ENCODE peak calls at places on chromosomes 16 and 17, in six cellular contexts. K is A549, C is mucosa of descending colon, T is cardiac muscle cell, O is hepatocyte, A is fibroblast of lung. P is an unnamed sample. For H3K4me1, the result is how much of the 10 kb centered on the place peaks cover.

GRCh38 chr16:49562228-49562627 is 188.6 kb downstream of the C16orf78 start:
- DNase-seq in K (no peak), C (no peak), T (no peak), O (no peak), A (no peak), P (no peak)

GRCh38 chr17:48127371-48128051 is 19.9 kb downstream of the SNX11 start:
- DNase-seq in K (peak), C (no peak), T (no peak), O (no peak), A (no peak), P (no peak)

GRCh38 chr16:47851026-47851610 is 304.7 kb downstream of the ABCC12 start:
- DNase-seq in K (no peak), C (no peak), T (no peak), O (no peak), A (no peak), P (no peak)

GRCh38 chr16:47142469-47143328 is 1.0 kb downstream of the NETO2 start:
- DNase-seq in K (peak), C (no peak), T (peak), O (peak), A (peak), P (peak)

GRCh38 chr16:12096828-12097522 is 120.4 kb downstream of the SNX29 start:
- DNase-seq in K (no peak), C (no peak), T (no peak), O (no peak), A (no peak), P (no peak)

GRCh38 chr17:75679706-75680201 is 12.6 kb downstream of the SAP30BP start:
- DNase-seq in K (peak), C (peak), T (no peak), O (peak), A (no peak), P (peak)

GRCh38 chr16:78988361-78988992 is 612.1 kb downstream of the MAF start:
- DNase-seq in K (no peak), C (no peak), T (no peak), O (no peak), A (no peak), P (no peak)

GRCh38 chr16:58329147-58329546 is 34.3 kb upstream of the PRSS54 start:
- DNase-seq in K (no peak), C (no peak), T (no peak), O (no peak), A (peak), P (no peak)

GRCh38 chr17:31492880-31493655 is 101.6 kb downstream of the RAB11FIP4 start:
- DNase-seq in K (no peak), C (peak), T (no peak), O (no peak), A (no peak), P (peak)

GRCh38 chr16:89037261-89038152 is 56.1 kb upstream of the ACSF3 start:
- DNase-seq in K (peak), C (peak), T (peak), O (peak), A (peak), P (no peak)

GRCh38 chr16:24734382-24734781 is 4.9 kb downstream of the TNRC6A start:
- DNase-seq in K (no peak), C (no peak), T (no peak), O (no peak), A (peak), P (no peak)
- H3K4me1 ChIP-seq in K (under half), C (under half), T (under half), O (under half), A (under half), P (under half)

GRCh38 chr16:57297856-57298255 is 13.4 kb upstream of the PLLP start:
- DNase-seq in K (no peak), C (no peak), T (no peak), O (no peak), A (no peak), P (no peak)

GRCh38 chr16:57300387-57301125 is 16.1 kb upstream of the PLLP start:
- DNase-seq in K (peak), C (peak), T (peak), O (peak), A (peak), P (peak)

GRCh38 chr16:57299009-57299718 is 14.7 kb upstream of the PLLP start:
- DNase-seq in K (peak), C (no peak), T (no peak), O (peak), A (no peak), P (peak)

GRCh38 chr16:57301126-57301817 is 16.8 kb upstream of the PLLP start:
- DNase-seq in K (no peak), C (peak), T (no peak), O (no peak), A (no peak), P (peak)

GRCh38 chr16:57299719-57300386 is 15.4 kb upstream of the PLLP start:
- DNase-seq in K (peak), C (peak), T (peak), O (peak), A (peak), P (peak)
- TF ChIP-seq CTCF in K (no peak), C (no peak), T (no peak), O (peak), A (no peak), P (no peak)

DNA sequence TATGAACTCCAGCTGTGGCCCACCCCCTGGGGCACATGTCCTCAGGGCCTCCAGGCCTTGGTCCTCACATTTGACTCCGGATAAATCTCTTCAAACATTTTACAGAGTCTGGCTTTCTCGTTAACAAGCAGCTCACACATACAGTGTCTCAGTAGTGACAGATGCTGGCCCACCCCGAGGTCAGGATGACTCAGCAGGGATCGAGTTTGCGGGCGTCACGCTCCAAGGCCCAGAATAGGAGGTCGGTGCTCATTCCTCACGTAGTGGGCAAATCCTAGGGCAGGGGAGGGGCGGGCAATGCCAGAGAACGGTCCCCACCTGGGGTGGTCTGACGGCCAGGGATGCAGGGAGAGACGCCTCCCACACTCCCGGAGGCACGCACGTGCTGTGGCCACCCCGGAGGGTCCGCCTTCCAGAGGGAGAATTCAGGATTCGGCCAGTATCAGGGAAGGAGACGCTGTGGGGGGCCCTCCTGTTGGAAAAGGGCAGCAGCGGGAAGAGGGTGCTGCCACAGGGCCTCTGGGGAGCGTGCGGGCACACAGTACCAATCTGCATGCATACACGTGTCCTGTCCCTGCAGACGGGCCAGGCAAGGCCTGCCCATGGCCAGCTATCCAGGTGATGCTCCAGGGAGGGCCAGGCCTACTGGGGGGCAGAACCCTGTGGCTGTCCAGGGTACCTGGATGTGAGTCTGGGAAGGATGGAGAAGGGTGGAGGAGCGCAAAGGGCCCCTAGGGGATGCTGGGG is 8.6 kb downstream of the SLC7A5 start:
- DNase-seq in K (peak), C (no peak), T (no peak), O (no peak), A (peak), P (no peak)
- H3K4me1 ChIP-seq in K (half or more), C (under half), T (under half), O (under half), A (under half), P (under half)

DNA sequence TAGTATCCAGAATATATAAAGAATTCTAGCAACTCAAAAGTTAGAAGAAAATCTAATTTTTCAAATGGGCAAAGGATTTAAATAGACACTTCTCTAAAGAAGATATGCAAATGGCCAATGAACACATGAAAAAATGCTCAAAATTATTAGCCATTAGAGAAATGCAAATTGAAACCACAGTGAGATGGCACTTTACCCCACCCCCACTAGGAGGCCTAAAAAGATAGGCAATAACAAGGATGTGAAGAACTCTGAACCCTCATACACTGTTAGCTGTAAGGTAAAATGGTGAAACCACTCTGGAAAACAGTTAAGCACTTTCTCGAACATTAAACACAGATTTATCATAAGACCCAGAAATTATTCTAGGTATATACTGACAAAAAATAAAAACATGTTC is 71.4 kb upstream of the IRX6 start:
- DNase-seq in K (no peak), C (no peak), T (no peak), O (no peak), A (no peak), P (no peak)
- TF ChIP-seq CTCF in K (no peak), C (no peak), T (no peak), O (no peak), A (no peak), P (no peak)

GRCh38 chr17:42677921-42678781 is 1.4 kb upstream of the PLEKHH3 start:
- DNase-seq in K (peak), C (peak), T (peak), O (peak), A (peak), P (peak)

GRCh38 chr17:42675984-42676423 is 790 bp downstream of the PLEKHH3 start:
- DNase-seq in K (peak), C (peak), T (peak), O (peak), A (peak), P (peak)

GRCh38 chr17:42675348-42675983 is 1.3 kb downstream of the PLEKHH3 start:
- DNase-seq in K (no peak), C (peak), T (peak), O (peak), A (no peak), P (no peak)

GRCh38 chr17:42677012-42677857 is 441 bp upstream of the PLEKHH3 start:
- DNase-seq in K (peak), C (peak), T (peak), O (peak), A (peak), P (peak)

DNA sequence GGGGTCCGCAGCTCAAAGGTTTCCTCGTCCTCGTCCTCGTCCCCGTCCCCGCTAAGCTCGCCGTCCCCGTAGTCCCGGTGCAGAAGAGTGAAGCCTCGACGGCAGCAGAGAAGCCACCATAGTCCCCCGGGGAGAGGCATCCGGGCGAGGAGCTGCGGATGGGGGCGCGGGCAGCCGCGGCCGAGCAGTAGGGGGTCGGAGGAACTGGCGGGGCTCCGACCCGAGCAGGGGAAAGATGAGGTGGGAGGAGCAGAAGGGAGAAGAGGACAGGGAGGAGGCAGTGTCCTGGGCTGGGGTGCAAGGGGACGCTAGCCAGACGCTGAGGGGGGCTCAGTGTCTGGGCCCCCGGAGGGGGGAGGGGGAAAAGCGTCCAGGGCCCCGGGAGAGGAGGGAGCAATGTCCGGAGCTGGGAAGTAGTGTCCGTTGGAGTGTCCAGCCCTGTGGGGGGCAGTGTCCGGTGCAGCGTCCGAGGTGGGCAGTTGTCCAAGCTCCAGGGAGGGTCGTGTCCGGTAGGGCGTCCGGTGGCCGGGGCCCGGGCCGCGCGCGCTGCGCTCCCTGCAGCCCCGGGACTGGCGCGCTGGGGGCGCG is at the start of gene PLEKHH3:
- DNase-seq in K (no peak), C (peak), T (no peak), O (no peak), A (no peak), P (no peak)
- H3K4me1 ChIP-seq in K (half or more), C (half or more), T (under half), O (under half), A (under half), P (under half)

GRCh38 chr16:662597-662996 is 5.3 kb upstream of the RHOT2 start:
- DNase-seq in K (no peak), C (no peak), T (no peak), O (no peak), A (no peak), P (no peak)

GRCh38 chr16:660132-660458 is 7.8 kb upstream of the RHOT2 start:
- DNase-seq in K (no peak), C (no peak), T (no peak), O (no peak), A (no peak), P (no peak)

GRCh38 chr16:662095-662494 is 5.8 kb upstream of the RHOT2 start:
- DNase-seq in K (no peak), C (peak), T (no peak), O (no peak), A (no peak), P (no peak)

GRCh38 chr16:660459-661183 is 7.3 kb upstream of the RHOT2 start:
- DNase-seq in K (peak), C (peak), T (peak), O (peak), A (peak), P (peak)

GRCh38 chr16:661184-661821 is 6.6 kb upstream of the RHOT2 start:
- DNase-seq in K (no peak), C (no peak), T (no peak), O (no peak), A (no peak), P (no peak)
- TF ChIP-seq CTCF in K (no peak), C (no peak), T (no peak), O (no peak), A (no peak), P (no peak)

GRCh38 chr17:13417551-13417950 is 184.2 kb downstream of the HS3ST3A1 start:
- DNase-seq in K (no peak), C (no peak), T (no peak), O (no peak), A (no peak), P (no peak)
- H3K4me1 ChIP-seq in K (under half), C (under half), T (under half), O (under half), A (under half), P (under half)

DNA sequence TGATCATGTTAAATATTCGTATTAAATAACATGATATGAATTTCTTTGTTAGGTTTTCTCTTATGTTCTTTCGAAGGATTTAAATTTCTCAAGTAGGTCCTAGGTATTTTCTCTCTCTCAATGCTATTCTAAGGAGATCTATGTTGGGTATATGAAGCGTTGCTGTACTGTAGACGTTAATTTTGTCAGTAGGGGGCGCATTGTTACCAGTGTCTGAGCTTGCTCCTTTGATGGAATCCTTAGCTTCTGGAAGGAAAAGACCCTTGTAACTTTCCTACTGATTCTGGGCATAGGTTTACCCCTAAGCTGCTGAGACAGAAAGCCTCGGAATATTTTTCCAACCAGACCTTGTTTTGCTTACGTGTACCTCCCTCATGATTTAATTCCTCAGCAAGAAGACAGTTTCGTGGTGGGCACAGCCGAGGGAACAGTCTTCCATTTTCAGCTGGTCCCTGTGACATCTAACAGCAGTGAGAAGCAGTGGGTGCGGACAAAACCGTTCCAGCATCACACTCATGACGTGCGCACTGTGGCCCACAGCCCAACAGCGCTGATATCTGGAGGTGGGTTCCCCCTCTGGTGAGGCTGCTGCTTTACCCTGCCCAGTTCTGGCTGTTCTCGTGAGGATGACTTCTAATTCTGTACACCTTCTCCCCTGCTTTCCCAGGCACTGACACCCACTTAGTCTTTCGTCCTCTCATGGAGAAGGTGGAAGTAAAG is 17.9 kb downstream of the UTP4 start:
- DNase-seq in K (peak), C (no peak), T (peak), O (peak), A (peak), P (peak)
- TF ChIP-seq CTCF in K (peak), C (peak), T (peak), O (peak), A (peak), P (peak)

DNA sequence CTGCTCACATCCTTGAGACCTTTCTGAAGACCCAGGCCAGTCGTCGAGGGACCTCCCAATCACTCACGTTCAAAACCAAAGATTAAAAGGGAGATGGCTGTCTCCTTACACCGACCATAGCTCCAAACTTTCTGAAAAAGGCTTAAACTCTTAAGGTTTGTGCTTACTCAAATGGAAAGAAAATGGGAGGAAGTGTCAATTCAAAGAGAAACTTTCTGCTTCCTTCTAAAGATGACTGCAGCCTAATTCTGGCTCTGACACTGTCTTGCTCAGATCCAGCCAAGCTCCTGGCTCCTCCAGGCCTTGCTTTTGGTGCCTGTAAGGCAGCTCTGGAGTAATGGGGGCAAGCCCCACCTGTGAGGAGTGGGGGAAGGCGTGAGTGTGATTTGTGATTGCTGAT is 54.9 kb upstream of the WSB1 start:
- DNase-seq in K (no peak), C (no peak), T (no peak), O (no peak), A (no peak), P (no peak)
- H3K4me1 ChIP-seq in K (under half), C (under half), T (under half), O (under half), A (under half), P (under half)

GRCh38 chr17:15999141-15999973 is at the start of the genes TTC19 and ZSWIM7:
- DNase-seq in K (peak), C (peak), T (peak), O (peak), A (peak), P (peak)
- TF ChIP-seq CTCF in K (no peak), C (no peak), T (no peak), O (no peak), A (no peak), P (no peak)

P was measured in colonic mucosa.